ENCODE peak calls at places on chromosome 16, in seven cellular contexts. One of them, this sample, is unnamed.

GRCh38 chr16:22001591-22001990 is 675 bp upstream of the PDZD9 start:
- DNase-seq in kidney: no peak
- DNase-seq in nucleus accumbens: no peak
- DNase-seq in CD8-positive, alpha-beta memory T cell: no peak
- DNase-seq in MCF 10A: no peak
- DNase-seq in NCI-H510A treated with DMSO at 0.1 percent for 48 hours: no peak
- DNase-seq in NCI-H2081: no peak
- DNase-seq in this sample: no peak

GRCh38 chr16:14249291-14250032 is 178.3 kb downstream of the MRTFB start:
- DNase-seq in NCI-H510A treated with DMSO at 0.1 percent for 48 hours: peak
- DNase-seq in nucleus accumbens: peak
- DNase-seq in MCF 10A: peak
- DNase-seq in NCI-H2081: peak
- DNase-seq in CD8-positive, alpha-beta memory T cell: peak
- DNase-seq in kidney: no peak
- DNase-seq in this sample: peak

GRCh38 chr16:85465328-85466307 is 147.5 kb upstream of the GSE1 start:
- DNase-seq in MCF 10A: peak
- DNase-seq in kidney: no peak
- DNase-seq in NCI-H2081: no peak
- DNase-seq in NCI-H510A treated with DMSO at 0.1 percent for 48 hours: peak
- DNase-seq in CD8-positive, alpha-beta memory T cell: no peak
- DNase-seq in nucleus accumbens: peak
- DNase-seq in this sample: no peak

GRCh38 chr16:85286970-85287814 is 174.9 kb upstream of the CIBAR2 start:
- DNase-seq in NCI-H510A treated with DMSO at 0.1 percent for 48 hours: no peak
- DNase-seq in NCI-H2081: no peak
- DNase-seq in kidney: peak
- DNase-seq in MCF 10A: peak
- DNase-seq in CD8-positive, alpha-beta memory T cell: no peak
- DNase-seq in nucleus accumbens: peak
- DNase-seq in this sample: peak

GRCh38 chr16:72850863-72851262 is 197.1 kb downstream of the ZFHX3 start:
- DNase-seq in NCI-H510A treated with DMSO at 0.1 percent for 48 hours: no peak
- DNase-seq in NCI-H2081: no peak
- DNase-seq in MCF 10A: no peak
- DNase-seq in nucleus accumbens: no peak
- DNase-seq in CD8-positive, alpha-beta memory T cell: no peak
- DNase-seq in kidney: no peak
- DNase-seq in this sample: no peak

GRCh38 chr16:24610421-24610765 is 71.0 kb downstream of the RBBP6 start:
- DNase-seq in NCI-H510A treated with DMSO at 0.1 percent for 48 hours: peak
- DNase-seq in MCF 10A: no peak
- DNase-seq in nucleus accumbens: peak
- DNase-seq in kidney: peak
- DNase-seq in NCI-H2081: no peak
- DNase-seq in CD8-positive, alpha-beta memory T cell: no peak
- DNase-seq in this sample: peak

GRCh38 chr16:4612474-4612931 is 2.2 kb downstream of the UBALD1 start:
- DNase-seq in NCI-H2081: no peak
- DNase-seq in MCF 10A: no peak
- DNase-seq in kidney: no peak
- DNase-seq in nucleus accumbens: no peak
- DNase-seq in NCI-H510A treated with DMSO at 0.1 percent for 48 hours: no peak
- DNase-seq in CD8-positive, alpha-beta memory T cell: no peak
- DNase-seq in this sample: no peak

GRCh38 chr16:84220851-84221250 is 19.0 kb downstream of the KCNG4 start:
- DNase-seq in NCI-H510A treated with DMSO at 0.1 percent for 48 hours: no peak
- DNase-seq in nucleus accumbens: no peak
- DNase-seq in CD8-positive, alpha-beta memory T cell: no peak
- DNase-seq in MCF 10A: no peak
- DNase-seq in NCI-H2081: no peak
- DNase-seq in kidney: no peak
- DNase-seq in this sample: no peak

GRCh38 chr16:50263060-50263909 is 3.1 kb upstream of the ADCY7 start:
- DNase-seq in nucleus accumbens: no peak
- DNase-seq in kidney: peak
- DNase-seq in NCI-H2081: no peak
- DNase-seq in MCF 10A: no peak
- DNase-seq in CD8-positive, alpha-beta memory T cell: no peak
- DNase-seq in NCI-H510A treated with DMSO at 0.1 percent for 48 hours: no peak
- DNase-seq in this sample: no peak

GRCh38 chr16:80084614-80085013 is 456.2 kb upstream of the DYNLRB2 start:
- DNase-seq in nucleus accumbens: peak
- DNase-seq in NCI-H510A treated with DMSO at 0.1 percent for 48 hours: peak
- DNase-seq in NCI-H2081: no peak
- DNase-seq in kidney: no peak
- DNase-seq in MCF 10A: peak
- DNase-seq in CD8-positive, alpha-beta memory T cell: no peak
- DNase-seq in this sample: peak

GRCh38 chr16:80743273-80743672 is 61.1 kb downstream of the CDYL2 start:
- DNase-seq in nucleus accumbens: no peak
- DNase-seq in kidney: no peak
- DNase-seq in CD8-positive, alpha-beta memory T cell: no peak
- DNase-seq in NCI-H510A treated with DMSO at 0.1 percent for 48 hours: no peak
- DNase-seq in MCF 10A: no peak
- DNase-seq in NCI-H2081: no peak
- DNase-seq in this sample: no peak

GRCh38 chr16:82011199-82011641 is at the start of gene SDR42E1:
- DNase-seq in CD8-positive, alpha-beta memory T cell: peak
- DNase-seq in nucleus accumbens: no peak
- DNase-seq in MCF 10A: peak
- DNase-seq in kidney: peak
- DNase-seq in NCI-H510A treated with DMSO at 0.1 percent for 48 hours: peak
- DNase-seq in NCI-H2081: peak
- DNase-seq in this sample: no peak

GRCh38 chr16:69411064-69411985 is 13.1 kb upstream of the CYB5B start:
- DNase-seq in NCI-H510A treated with DMSO at 0.1 percent for 48 hours: no peak
- DNase-seq in nucleus accumbens: no peak
- DNase-seq in kidney: no peak
- DNase-seq in CD8-positive, alpha-beta memory T cell: no peak
- DNase-seq in NCI-H2081: no peak
- DNase-seq in MCF 10A: no peak
- DNase-seq in this sample: no peak

GRCh38 chr16:24471616-24472015 is 67.8 kb upstream of the RBBP6 start:
- DNase-seq in NCI-H2081: no peak
- DNase-seq in MCF 10A: no peak
- DNase-seq in CD8-positive, alpha-beta memory T cell: no peak
- DNase-seq in kidney: no peak
- DNase-seq in NCI-H510A treated with DMSO at 0.1 percent for 48 hours: no peak
- DNase-seq in nucleus accumbens: no peak
- DNase-seq in this sample: peak

GRCh38 chr16:11142951-11143740 is 112.9 kb downstream of the SOCS1 start:
- DNase-seq in kidney: no peak
- DNase-seq in NCI-H2081: no peak
- DNase-seq in CD8-positive, alpha-beta memory T cell: no peak
- DNase-seq in nucleus accumbens: no peak
- DNase-seq in NCI-H510A treated with DMSO at 0.1 percent for 48 hours: no peak
- DNase-seq in MCF 10A: no peak
- DNase-seq in this sample: no peak

GRCh38 chr16:27650073-27650701 is 100.2 kb downstream of the KATNIP start:
- DNase-seq in kidney: no peak
- DNase-seq in NCI-H2081: no peak
- DNase-seq in MCF 10A: no peak
- DNase-seq in CD8-positive, alpha-beta memory T cell: no peak
- DNase-seq in nucleus accumbens: no peak
- DNase-seq in NCI-H510A treated with DMSO at 0.1 percent for 48 hours: no peak
- DNase-seq in this sample: no peak

GRCh38 chr16:59658572-59658971 is 924.5 kb upstream of the GOT2 start:
- DNase-seq in NCI-H510A treated with DMSO at 0.1 percent for 48 hours: no peak
- DNase-seq in MCF 10A: no peak
- DNase-seq in kidney: no peak
- DNase-seq in CD8-positive, alpha-beta memory T cell: no peak
- DNase-seq in nucleus accumbens: no peak
- DNase-seq in NCI-H2081: no peak
- DNase-seq in this sample: no peak

GRCh38 chr16:66605177-66605999 is 884 bp downstream of the CMTM3 start:
- DNase-seq in MCF 10A: no peak
- DNase-seq in NCI-H510A treated with DMSO at 0.1 percent for 48 hours: no peak
- DNase-seq in nucleus accumbens: peak
- DNase-seq in CD8-positive, alpha-beta memory T cell: peak
- DNase-seq in NCI-H2081: no peak
- DNase-seq in kidney: peak
- DNase-seq in this sample: no peak

GRCh38 chr16:73872856-73873255 is 423.8 kb upstream of the PSMD7 start:
- DNase-seq in nucleus accumbens: no peak
- DNase-seq in kidney: no peak
- DNase-seq in CD8-positive, alpha-beta memory T cell: no peak
- DNase-seq in NCI-H510A treated with DMSO at 0.1 percent for 48 hours: no peak
- DNase-seq in NCI-H2081: no peak
- DNase-seq in MCF 10A: no peak
- DNase-seq in this sample: no peak

GRCh38 chr16:54817432-54817831 is 113.2 kb upstream of the IRX5 start:
- DNase-seq in kidney: no peak
- DNase-seq in CD8-positive, alpha-beta memory T cell: no peak
- DNase-seq in NCI-H2081: no peak
- DNase-seq in nucleus accumbens: no peak
- DNase-seq in NCI-H510A treated with DMSO at 0.1 percent for 48 hours: peak
- DNase-seq in MCF 10A: peak
- DNase-seq in this sample: no peak

GRCh38 chr16:70427786-70428177 is 11.1 kb downstream of the ST3GAL2 start:
- DNase-seq in NCI-H510A treated with DMSO at 0.1 percent for 48 hours: no peak
- DNase-seq in NCI-H2081: no peak
- DNase-seq in CD8-positive, alpha-beta memory T cell: no peak
- DNase-seq in kidney: no peak
- DNase-seq in MCF 10A: no peak
- DNase-seq in nucleus accumbens: no peak
- DNase-seq in this sample: no peak

GRCh38 chr16:49788936-49789335 is 67.0 kb downstream of the ZNF423 start:
- DNase-seq in MCF 10A: no peak
- DNase-seq in nucleus accumbens: no peak
- DNase-seq in NCI-H510A treated with DMSO at 0.1 percent for 48 hours: no peak
- DNase-seq in kidney: no peak
- DNase-seq in NCI-H2081: no peak
- DNase-seq in CD8-positive, alpha-beta memory T cell: no peak
- DNase-seq in this sample: no peak

This sample was measured in globus pallidus.